ENCODE peak calls at places on chromosomes 4 and X, in seven cellular contexts. F, R, H, N, Z, S and W are unnamed samples.

GRCh38 chr4:986949-987688 is at the start of gene IDUA:
- DNase-seq in F (peak), R (no peak), H (peak), N (peak), Z (peak), S (peak), W (peak)

GRCh38 chrX:50988649-50989048 is 78.1 kb downstream of the BMP15 start:
- DNase-seq in F (peak), R (peak), H (peak), N (peak), Z (peak), S (peak), W (no peak)

GRCh38 chr4:38233727-38234478 is 273.7 kb downstream of the PTTG2 start:
- DNase-seq in F (no peak), R (no peak), H (no peak), N (no peak), Z (no peak), S (no peak), W (no peak)

GRCh38 chr4:176957353-176958118 is 164.8 kb upstream of the VEGFC start:
- DNase-seq in F (no peak), R (no peak), H (no peak), N (no peak), Z (no peak), S (no peak), W (no peak)

GRCh38 chr4:75718529-75718928 is 5.8 kb upstream of the USO1 start:
- DNase-seq in F (no peak), R (no peak), H (no peak), N (no peak), Z (no peak), S (no peak), W (no peak)

GRCh38 chrX:68929332-68930150 is 100.7 kb downstream of the EFNB1 start:
- DNase-seq in F (no peak), R (no peak), H (peak), N (no peak), Z (no peak), S (peak), W (peak)

GRCh38 chrX:16589211-16589610 is 60.7 kb upstream of the S100G start:
- DNase-seq in F (no peak), R (no peak), H (peak), N (no peak), Z (no peak), S (peak), W (no peak)

GRCh38 chr4:4673070-4673469 is 131.2 kb upstream of the STX18 start:
- DNase-seq in F (no peak), R (no peak), H (peak), N (no peak), Z (no peak), S (peak), W (no peak)

GRCh38 chr4:917466-917865 is 14.7 kb downstream of the GAK start:
- DNase-seq in F (no peak), R (no peak), H (no peak), N (no peak), Z (no peak), S (no peak), W (no peak)